ENCODE peak calls at places on chromosomes 7 and 10, in four cellular contexts. U is NCI-H1105 treated with DMSO at 0.1 percent for 48 hours, T is T-helper 2 cell, O is MV-4-11. L is an unnamed sample.

GRCh38 chr10:22600516-22600915 is 113.9 kb downstream of the PIP4K2A start:
- DNase-seq in U (no peak), O (no peak), T (no peak), L (no peak)

GRCh38 chr7:121394709-121395140 is 1.4 kb downstream of the FAM3C start:
- DNase-seq in O (no peak), U (no peak), T (no peak), L (no peak)

GRCh38 chr7:122337011-122337410 is 32.5 kb upstream of the FEZF1 start:
- DNase-seq in O (no peak), T (no peak), U (peak), L (no peak)

GRCh38 chr10:89793649-89794254 is 92.4 kb downstream of the KIF20B start:
- DNase-seq in O (peak), U (peak), T (no peak), L (peak)

GRCh38 chr7:45421096-45421495 is 153.1 kb upstream of the ADCY1 start:
- DNase-seq in T (no peak), O (no peak), U (no peak), L (no peak)

GRCh38 chr7:112452102-112452888 is 2.0 kb downstream of the IFRD1 start:
- DNase-seq in T (no peak), U (no peak), O (peak), L (no peak)

GRCh38 chr7:2658941-2659340 is 27.2 kb downstream of the TTYH3 start:
- DNase-seq in U (no peak), O (no peak), T (no peak), L (no peak)

GRCh38 chr10:22054946-22055345 is 51.4 kb upstream of the DNAJC1 start:
- DNase-seq in O (no peak), T (no peak), U (no peak), L (no peak)

GRCh38 chr7:94888542-94888941 is 18.9 kb upstream of the PPP1R9A start:
- DNase-seq in U (peak), T (no peak), O (no peak), L (no peak)

GRCh38 chr7:98418271-98418635 is 17.4 kb upstream of the BAIAP2L1 start:
- DNase-seq in O (no peak), U (no peak), T (no peak), L (no peak)

GRCh38 chr7:30470163-30470770 is 8.3 kb downstream of the NOD1 start:
- DNase-seq in O (no peak), T (no peak), U (no peak), L (no peak)

GRCh38 chr7:92880212-92881090 is 44.1 kb upstream of the CDK6 start:
- DNase-seq in U (no peak), T (no peak), O (no peak), L (no peak)

GRCh38 chr10:47287805-47288204 is 12.2 kb upstream of the GDF10 start:
- DNase-seq in T (no peak), U (no peak), O (no peak), L (no peak)

GRCh38 chr7:91866599-91867148 is 13.8 kb downstream of the MTERF1 start:
- DNase-seq in O (no peak), T (no peak), U (no peak), L (no peak)

GRCh38 chr7:123669485-123669884 is 13.8 kb downstream of the LMOD2 start:
- DNase-seq in O (no peak), T (no peak), U (no peak), L (no peak)

GRCh38 chr7:100267648-100268047 is 39.9 kb upstream of the SPDYE3 start:
- DNase-seq in T (no peak), O (no peak), U (no peak), L (no peak)

GRCh38 chr10:130561681-130562080 is 425.5 kb downstream of the GLRX3 start:
- DNase-seq in U (no peak), O (no peak), T (no peak), L (no peak)

GRCh38 chr10:11884706-11885423 is 61.7 kb downstream of the PROSER2 start:
- DNase-seq in U (no peak), O (no peak), T (no peak), L (no peak)

GRCh38 chr7:155951554-155952158 is 139.4 kb upstream of the SHH start:
- DNase-seq in U (no peak), O (peak), T (no peak), L (no peak)

GRCh38 chr10:45001382-45002148 is 842 bp downstream of the ZNF22 start:
- DNase-seq in O (peak), U (peak), T (peak), L (peak)

GRCh38 chr10:79405995-79406515 is 39.4 kb downstream of the ZCCHC24 start:
- DNase-seq in U (no peak), T (no peak), O (no peak), L (no peak)

GRCh38 chr10:14605231-14605925 is 169.3 kb downstream of the FAM107B start:
- DNase-seq in O (peak), T (no peak), U (no peak), L (no peak)

GRCh38 chr10:83612050-83612449 is 527.3 kb upstream of the GHITM start:
- DNase-seq in T (no peak), U (no peak), O (no peak), L (no peak)

GRCh38 chr7:142746268-142746667 is 3.0 kb upstream of the PRSS1 start:
- DNase-seq in O (peak), U (no peak), T (no peak), L (no peak)

GRCh38 chr7:51139796-51140195 is 176.8 kb downstream of the COBL start:
- DNase-seq in U (no peak), T (no peak), O (no peak), L (no peak)

GRCh38 chr7:18151419-18151818 is 123.8 kb upstream of the PRPS1L1 start:
- DNase-seq in U (no peak), O (peak), T (no peak), L (no peak)

GRCh38 chr10:30587522-30588031 is 42.0 kb downstream of the LYZL2 start:
- DNase-seq in U (no peak), T (no peak), O (peak), L (no peak)

GRCh38 chr10:108783897-108784296 is 1139.4 kb downstream of the XPNPEP1 start:
- DNase-seq in O (peak), T (no peak), U (peak), L (peak)

GRCh38 chr10:104297697-104298660 is 29.0 kb downstream of the GSTO2 start:
- DNase-seq in T (no peak), U (no peak), O (no peak), L (peak)

L was measured in DND-41.